ENCODE peak calls at places on chromosomes 6 and 20, in nine cellular contexts. T, O, U, R, N, C, D, X and Q are unnamed samples.

GRCh38 chr6:154962751-154963150 is 32.4 kb upstream of the TIAM2 start:
- DNase-seq in T (no peak), O (no peak), U (peak; percentile 88), R (no peak), N (peak; percentile 89), C (peak; percentile 10), D (no peak), X (no peak), Q (no peak)

GRCh38 chr6:31901953-31902643 is at the start of gene ZBTB12:
- DNase-seq in T (peak; percentile 86), O (peak; percentile 71), U (peak; percentile 97), R (peak; percentile 97), N (peak; percentile 98), C (peak; percentile 92), D (peak; percentile 92), X (peak; percentile 71), Q (peak; percentile 91)

GRCh38 chr6:142903806-142904205 is 41.2 kb downstream of the HIVEP2 start:
- DNase-seq in T (no peak), O (no peak), U (no peak), R (no peak), N (peak; percentile 66), C (no peak), D (no peak), X (no peak), Q (no peak)

GRCh38 chr6:145139451-145139850 is 595.9 kb downstream of the EPM2A start:
- DNase-seq in T (no peak), O (no peak), U (peak; percentile 9), R (no peak), N (peak; percentile 65), C (no peak), D (no peak), X (no peak), Q (no peak)

GRCh38 chr20:32457476-32457986 is 99.4 kb downstream of the ASXL1 start:
- DNase-seq in T (no peak), O (peak; percentile 73), U (peak; percentile 98), R (peak; percentile 96), N (peak; percentile 56), C (no peak), D (peak; percentile 51), X (no peak), Q (no peak)

GRCh38 chr20:47502271-47502730 is 614 bp downstream of the NCOA3 start:
- DNase-seq in T (no peak), O (no peak), U (peak; percentile 38), R (no peak), N (peak; percentile 8), C (no peak), D (no peak), X (no peak), Q (no peak)

GRCh38 chr6:113481441-113481840 is 375.7 kb upstream of the MARCKS start:
- DNase-seq in T (no peak), O (no peak), U (no peak), R (no peak), N (peak; percentile 43), C (no peak), D (no peak), X (no peak), Q (no peak)

GRCh38 chr6:7461416-7461815 is 71.8 kb downstream of the RIOK1 start:
- DNase-seq in T (no peak), O (no peak), U (no peak), R (no peak), N (peak; percentile 12), C (no peak), D (no peak), X (no peak), Q (no peak)

GRCh38 chr6:114810468-114810867 is 467.6 kb upstream of the HS3ST5 start:
- DNase-seq in T (no peak), O (no peak), U (no peak), R (no peak), N (no peak), C (no peak), D (no peak), X (no peak), Q (no peak)

GRCh38 chr6:37077459-37078296 is 72.2 kb downstream of the FGD2 start:
- DNase-seq in T (no peak), O (no peak), U (peak; percentile 94), R (peak; percentile 78), N (peak; percentile 95), C (no peak), D (no peak), X (no peak), Q (no peak)

GRCh38 chr20:35891375-35891774 is 62.9 kb downstream of the SCAND1 start:
- DNase-seq in T (no peak), O (no peak), U (peak; percentile 55), R (no peak), N (peak; percentile 80), C (no peak), D (no peak), X (no peak), Q (no peak)

GRCh38 chr20:35972445-35972844 is 4.1 kb downstream of the CNBD2 start:
- DNase-seq in T (no peak), O (no peak), U (no peak), R (no peak), N (no peak), C (no peak), D (no peak), X (no peak), Q (no peak)

GRCh38 chr20:10510216-10510615 is 75.1 kb downstream of the SLX4IP start:
- DNase-seq in T (no peak), O (no peak), U (no peak), R (no peak), N (no peak), C (no peak), D (no peak), X (no peak), Q (no peak)

GRCh38 chr20:22716824-22717351 is 132.5 kb upstream of the FOXA2 start:
- DNase-seq in T (peak; percentile 25), O (no peak), U (no peak), R (no peak), N (peak; percentile 7), C (no peak), D (no peak), X (no peak), Q (no peak)

GRCh38 chr6:5783584-5784089 is 223.1 kb downstream of the NRN1 start:
- DNase-seq in T (no peak), O (no peak), U (no peak), R (no peak), N (no peak), C (no peak), D (no peak), X (no peak), Q (no peak)

GRCh38 chr6:75334266-75335040 is 49.9 kb upstream of the TMEM30A start:
- DNase-seq in T (no peak), O (peak; percentile 15), U (peak; percentile 24), R (peak; percentile 67), N (peak; percentile 72), C (no peak), D (no peak), X (no peak), Q (no peak)

GRCh38 chr20:22385602-22386299 is 198.6 kb downstream of the FOXA2 start:
- DNase-seq in T (no peak), O (no peak), U (no peak), R (no peak), N (no peak), C (no peak), D (no peak), X (no peak), Q (no peak)

GRCh38 chr20:19812696-19813095 is 54.6 kb downstream of the RIN2 start:
- DNase-seq in T (no peak), O (no peak), U (no peak), R (no peak), N (no peak), C (no peak), D (no peak), X (no peak), Q (no peak)

GRCh38 chr20:59421089-59421488 is 120.7 kb downstream of the EDN3 start:
- DNase-seq in T (no peak), O (no peak), U (no peak), R (no peak), N (no peak), C (no peak), D (no peak), X (no peak), Q (no peak)

GRCh38 chr6:69888842-69889590 is 22.7 kb downstream of the COL19A1 start:
- DNase-seq in T (no peak), O (no peak), U (no peak), R (no peak), N (no peak), C (no peak), D (no peak), X (no peak), Q (no peak)

GRCh38 chr20:37265152-37265551 is 3.5 kb upstream of the GHRH start:
- DNase-seq in T (peak; percentile 39), O (no peak), U (no peak), R (no peak), N (no peak), C (no peak), D (no peak), X (no peak), Q (peak; percentile 33)

GRCh38 chr20:47648943-47649342 is 136.3 kb downstream of the SULF2 start:
- DNase-seq in T (no peak), O (no peak), U (no peak), R (no peak), N (no peak), C (no peak), D (no peak), X (no peak), Q (no peak)

GRCh38 chr6:130152908-130153510 is 69.7 kb downstream of the SAMD3 start:
- DNase-seq in T (no peak), O (no peak), U (no peak), R (no peak), N (no peak), C (no peak), D (no peak), X (no peak), Q (no peak)

GRCh38 chr6:117200067-117200466 is 65.3 kb upstream of the VGLL2 start:
- DNase-seq in T (no peak), O (no peak), U (no peak), R (no peak), N (no peak), C (no peak), D (no peak), X (no peak), Q (no peak)

GRCh38 chr6:40159865-40160264 is 225.6 kb upstream of the MOCS1 start:
- DNase-seq in T (no peak), O (no peak), U (no peak), R (no peak), N (no peak), C (no peak), D (no peak), X (no peak), Q (no peak)

GRCh38 chr20:61370841-61371303 is 118.8 kb downstream of the CDH4 start:
- DNase-seq in T (no peak), O (no peak), U (no peak), R (peak; percentile 66), N (no peak), C (no peak), D (no peak), X (no peak), Q (no peak)

GRCh38 chr6:56540232-56540631 is 102.5 kb downstream of the DST start:
- DNase-seq in T (no peak), O (no peak), U (no peak), R (no peak), N (no peak), C (no peak), D (no peak), X (no peak), Q (no peak)

GRCh38 chr20:50034567-50035170 is 51.9 kb downstream of the SNAI1 start:
- DNase-seq in T (no peak), O (no peak), U (peak; percentile 50), R (no peak), N (peak; percentile 37), C (peak; percentile 64), D (no peak), X (no peak), Q (no peak)

GRCh38 chr6:40511884-40512283 is 75.3 kb downstream of the LRFN2 start:
- DNase-seq in T (no peak), O (no peak), U (no peak), R (no peak), N (no peak), C (no peak), D (no peak), X (no peak), Q (no peak)

GRCh38 chr6:49565855-49566254 is 15.4 kb downstream of the C6orf141 start:
- DNase-seq in T (no peak), O (no peak), U (no peak), R (no peak), N (no peak), C (peak; percentile 55), D (no peak), X (no peak), Q (no peak)

GRCh38 chr6:41527721-41528408 is 18.3 kb upstream of the FOXP4 start:
- DNase-seq in T (no peak), O (no peak), U (no peak), R (peak; percentile 71), N (peak; percentile 24), C (no peak), D (no peak), X (no peak), Q (no peak)